ENCODE peak calls at places on chromosome 4, in four cellular contexts. C is IMR-90; H is GM13977; M is effector memory CD4-positive, alpha-beta T cell. R is an unnamed sample.

GRCh38 chr4:4390046-4390445 is 3.1 kb downstream of the NSG1 start:
- DNase-seq in C (no peak), H (no peak), M (no peak), R (no peak)

GRCh38 chr4:19224820-19225219 is 1026.9 kb upstream of the SLIT2 start:
- DNase-seq in M (no peak), H (peak), C (peak), R (peak)

GRCh38 chr4:8402640-8403039 is 37.9 kb downstream of the ACOX3 start:
- DNase-seq in M (no peak), H (no peak), C (no peak), R (no peak)

GRCh38 chr4:127771535-127772275 is 10.4 kb upstream of the HSPA4L start:
- DNase-seq in H (no peak), M (no peak), C (no peak), R (no peak)

GRCh38 chr4:88697588-88698329 is at the start of gene NAP1L5:
- DNase-seq in M (peak), H (peak), C (peak), R (peak)

GRCh38 chr4:12846368-12846767 is 637.8 kb downstream of the RAB28 start:
- DNase-seq in H (no peak), M (no peak), C (no peak), R (no peak)

GRCh38 chr4:142743071-142743825 is 102.9 kb downstream of the INPP4B start:
- DNase-seq in M (no peak), H (no peak), C (peak), R (peak)

GRCh38 chr4:4200624-4201023 is 26.1 kb downstream of the OTOP1 start:
- DNase-seq in M (no peak), H (no peak), C (peak), R (no peak)

GRCh38 chr4:151436093-151436518 is 27.1 kb downstream of the FHIP1A start:
- DNase-seq in H (no peak), M (no peak), C (peak), R (no peak)

GRCh38 chr4:2468464-2469191 is at the start of gene RNF4:
- DNase-seq in M (peak), C (peak), H (peak), R (peak)

GRCh38 chr4:5574386-5574785 is 134.0 kb downstream of the EVC2 start:
- DNase-seq in H (no peak), C (no peak), M (no peak), R (no peak)

GRCh38 chr4:37737456-37737855 is 51.3 kb upstream of the RELL1 start:
- DNase-seq in M (no peak), C (peak), H (no peak), R (peak)

GRCh38 chr4:3199661-3200422 is 49.1 kb upstream of the MSANTD1 start:
- DNase-seq in M (no peak), C (no peak), H (no peak), R (no peak)

GRCh38 chr4:183105092-183105491 is 6.0 kb downstream of the WWC2 start:
- DNase-seq in C (no peak), M (no peak), H (no peak), R (no peak)

GRCh38 chr4:55635282-55635681 is 816 bp downstream of the NMU start:
- DNase-seq in C (no peak), H (no peak), M (no peak), R (no peak)

GRCh38 chr4:150302553-150302952 is 224.3 kb downstream of the DCLK2 start:
- DNase-seq in H (no peak), C (peak), M (no peak), R (peak)

GRCh38 chr4:169410839-169411770 is 140.3 kb upstream of the SH3RF1 start:
- DNase-seq in H (peak), M (peak), C (peak), R (peak)

GRCh38 chr4:2092653-2093000 is 33.5 kb downstream of the NAT8L start:
- DNase-seq in M (no peak), H (no peak), C (no peak), R (no peak)

GRCh38 chr4:184330008-184330400 is 112.3 kb upstream of the ENPP6 start:
- DNase-seq in M (no peak), H (peak), C (peak), R (no peak)

GRCh38 chr4:74039065-74039763 is 725 bp upstream of the CXCL3 start:
- DNase-seq in C (peak), H (peak), M (no peak), R (peak)

GRCh38 chr4:78588894-78589545 is 37.5 kb downstream of the ANXA3 start:
- DNase-seq in H (no peak), C (no peak), M (no peak), R (no peak)

GRCh38 chr4:64489628-64490027 is 80.4 kb upstream of the TECRL start:
- DNase-seq in C (no peak), M (no peak), H (no peak), R (no peak)

GRCh38 chr4:183888564-183888963 is 16.5 kb upstream of the STOX2 start:
- DNase-seq in H (no peak), M (no peak), C (no peak), R (no peak)

GRCh38 chr4:30719363-30720020 is 677 bp upstream of the PCDH7 start:
- DNase-seq in H (peak), C (peak), M (no peak), R (peak)

GRCh38 chr4:7160439-7160838 is 31.9 kb upstream of the SORCS2 start:
- DNase-seq in H (no peak), C (no peak), M (no peak), R (no peak)

GRCh38 chr4:14221176-14221575 is 593.7 kb upstream of the BOD1L1 start:
- DNase-seq in M (no peak), H (no peak), C (peak), R (no peak)

GRCh38 chr4:102363033-102363432 is 17.8 kb upstream of the SLC39A8 start:
- DNase-seq in M (no peak), C (no peak), H (no peak), R (no peak)

GRCh38 chr4:4590496-4590895 is 48.6 kb upstream of the STX18 start:
- DNase-seq in H (no peak), M (no peak), C (peak), R (peak)

GRCh38 chr4:80361329-80361900 is 25.9 kb downstream of the CFAP299 start:
- DNase-seq in M (no peak), C (peak), H (no peak), R (peak)

GRCh38 chr4:72582853-72583252 is 13.8 kb upstream of the ADAMTS3 start:
- DNase-seq in H (no peak), C (no peak), M (no peak), R (no peak)

R was measured in fibroblast of pulmonary artery.